ENCODE peak calls at places on chromosomes 13 and 19, in five cellular contexts. One of them, this sample, is unnamed.

GRCh38 chr13:40433577-40433976 is 232.9 kb downstream of the FOXO1 start:
- DNase-seq in A549: no peak
- DNase-seq in GM12878: no peak
- DNase-seq in HepG2: no peak
- DNase-seq in K562: no peak
- DNase-seq in this sample: no peak

GRCh38 chr13:66071608-66072007 is 1158.5 kb downstream of the PCDH9 start:
- DNase-seq in HepG2: no peak
- DNase-seq in A549: no peak
- DNase-seq in GM12878: no peak
- DNase-seq in K562: peak; percentile 14
- DNase-seq in this sample: no peak

GRCh38 chr13:102702965-102703720 is 8.3 kb upstream of the METTL21C start:
- DNase-seq in GM12878: no peak
- DNase-seq in A549: no peak
- DNase-seq in HepG2: no peak
- DNase-seq in K562: no peak
- DNase-seq in this sample: no peak

GRCh38 chr13:41334810-41335209 is 23.7 kb downstream of the NAA16 start:
- DNase-seq in K562: no peak
- DNase-seq in HepG2: no peak
- DNase-seq in A549: no peak
- DNase-seq in GM12878: no peak
- DNase-seq in this sample: no peak

GRCh38 chr13:73056054-73056962 is 2.5 kb upstream of the KLF5 start:
- DNase-seq in GM12878: no peak
- DNase-seq in A549: peak; percentile 76
- DNase-seq in HepG2: peak; percentile 70
- DNase-seq in K562: no peak
- DNase-seq in this sample: no peak

GRCh38 chr19:17234911-17235617 is 9.0 kb downstream of the OCEL1 start:
- DNase-seq in A549: peak; percentile 67
- DNase-seq in HepG2: no peak
- DNase-seq in K562: peak; percentile 90
- DNase-seq in GM12878: no peak
- DNase-seq in this sample: peak; percentile 85

GRCh38 chr19:35908010-35908441 is at the start of gene TYROBP:
- DNase-seq in HepG2: no peak
- DNase-seq in GM12878: no peak
- DNase-seq in K562: no peak
- DNase-seq in A549: no peak
- DNase-seq in this sample: no peak

GRCh38 chr13:100176781-100177389 is 88.0 kb downstream of the PCCA start:
- DNase-seq in A549: no peak
- DNase-seq in GM12878: no peak
- DNase-seq in HepG2: no peak
- DNase-seq in K562: no peak
- DNase-seq in this sample: no peak

GRCh38 chr19:13788991-13789390 is 6.3 kb upstream of the ZSWIM4 start:
- DNase-seq in K562: no peak
- DNase-seq in HepG2: no peak
- DNase-seq in A549: no peak
- DNase-seq in GM12878: no peak
- DNase-seq in this sample: no peak

GRCh38 chr13:85377783-85378182 is 421.4 kb downstream of the SLITRK6 start:
- DNase-seq in HepG2: no peak
- DNase-seq in K562: no peak
- DNase-seq in GM12878: no peak
- DNase-seq in A549: no peak
- DNase-seq in this sample: no peak

GRCh38 chr13:75445717-75446529 is 36.0 kb downstream of the TBC1D4 start:
- DNase-seq in HepG2: no peak
- DNase-seq in K562: no peak
- DNase-seq in A549: no peak
- DNase-seq in GM12878: no peak
- DNase-seq in this sample: no peak

GRCh38 chr13:97834255-97834654 is 119.2 kb upstream of the IPO5 start:
- DNase-seq in HepG2: no peak
- DNase-seq in A549: no peak
- DNase-seq in GM12878: no peak
- DNase-seq in K562: no peak
- DNase-seq in this sample: no peak

GRCh38 chr19:42051166-42052115 is 18.6 kb downstream of the GRIK5 start:
- DNase-seq in HepG2: no peak
- DNase-seq in K562: no peak
- DNase-seq in A549: no peak
- DNase-seq in GM12878: no peak
- DNase-seq in this sample: peak; percentile 20

GRCh38 chr19:42048992-42049391 is 21.0 kb downstream of the GRIK5 start:
- DNase-seq in GM12878: no peak
- DNase-seq in A549: no peak
- DNase-seq in K562: peak; percentile 16
- DNase-seq in HepG2: no peak
- DNase-seq in this sample: no peak

GRCh38 chr19:42054205-42054604 is 15.8 kb downstream of the GRIK5 start:
- DNase-seq in A549: no peak
- DNase-seq in HepG2: no peak
- DNase-seq in K562: no peak
- DNase-seq in GM12878: no peak
- DNase-seq in this sample: no peak

GRCh38 chr19:42053037-42053935 is 16.7 kb downstream of the GRIK5 start:
- DNase-seq in A549: no peak
- DNase-seq in HepG2: no peak
- DNase-seq in K562: no peak
- DNase-seq in GM12878: no peak
- DNase-seq in this sample: no peak

GRCh38 chr19:42052241-42052863 is 17.7 kb downstream of the GRIK5 start:
- DNase-seq in GM12878: no peak
- DNase-seq in K562: no peak
- DNase-seq in HepG2: no peak
- DNase-seq in A549: no peak
- DNase-seq in this sample: no peak
- TF ChIP-seq REST in GM12878: no peak
- TF ChIP-seq REST in K562: no peak
- TF ChIP-seq REST in HepG2: no peak
- TF ChIP-seq REST in A549: no peak
- TF ChIP-seq REST in this sample: no peak

GRCh38 chr19:49393871-49394270 is 5.8 kb downstream of the KASH5 start:
- DNase-seq in K562: no peak
- DNase-seq in HepG2: no peak
- DNase-seq in A549: no peak
- DNase-seq in GM12878: no peak
- DNase-seq in this sample: no peak
- TF ChIP-seq JUNB in K562: no peak
- TF ChIP-seq JUNB in HepG2: no peak
- TF ChIP-seq JUNB in A549: no peak
- TF ChIP-seq JUNB in GM12878: no peak
- TF ChIP-seq JUNB in this sample: no peak

GRCh38 chr19:47839913-47840312 is 18.2 kb downstream of the CRX start:
- DNase-seq in K562: no peak
- DNase-seq in HepG2: no peak
- DNase-seq in A549: no peak
- DNase-seq in GM12878: no peak
- DNase-seq in this sample: peak; percentile 80
- TF ChIP-seq REST in K562: no peak
- TF ChIP-seq REST in HepG2: no peak
- TF ChIP-seq REST in A549: no peak
- TF ChIP-seq REST in GM12878: no peak
- TF ChIP-seq REST in this sample: no peak

GRCh38 chr13:46489586-46490023 is 63.4 kb upstream of the LRCH1 start:
- DNase-seq in A549: no peak
- DNase-seq in GM12878: no peak
- DNase-seq in K562: no peak
- DNase-seq in HepG2: no peak
- DNase-seq in this sample: no peak
- TF ChIP-seq JUNB in A549: peak; percentile 20
- TF ChIP-seq JUNB in GM12878: no peak
- TF ChIP-seq JUNB in K562: no peak
- TF ChIP-seq JUNB in HepG2: no peak
- TF ChIP-seq JUNB in this sample: no peak

GRCh38 chr19:6099037-6099436 is 11.3 kb downstream of the RFX2 start:
- DNase-seq in A549: no peak
- DNase-seq in K562: no peak
- DNase-seq in HepG2: no peak
- DNase-seq in GM12878: no peak
- DNase-seq in this sample: no peak

GRCh38 chr19:6097911-6098310 is 12.4 kb downstream of the RFX2 start:
- DNase-seq in HepG2: no peak
- DNase-seq in GM12878: no peak
- DNase-seq in K562: no peak
- DNase-seq in A549: no peak
- DNase-seq in this sample: no peak

GRCh38 chr19:6092329-6093286 is 17.7 kb downstream of the RFX2 start:
- DNase-seq in GM12878: no peak
- DNase-seq in A549: peak; percentile 77
- DNase-seq in HepG2: peak; percentile 56
- DNase-seq in K562: peak; percentile 90
- DNase-seq in this sample: peak; percentile 85

GRCh38 chr19:6098574-6098973 is 11.7 kb downstream of the RFX2 start:
- DNase-seq in A549: no peak
- DNase-seq in K562: no peak
- DNase-seq in GM12878: no peak
- DNase-seq in HepG2: no peak
- DNase-seq in this sample: no peak

DNA sequence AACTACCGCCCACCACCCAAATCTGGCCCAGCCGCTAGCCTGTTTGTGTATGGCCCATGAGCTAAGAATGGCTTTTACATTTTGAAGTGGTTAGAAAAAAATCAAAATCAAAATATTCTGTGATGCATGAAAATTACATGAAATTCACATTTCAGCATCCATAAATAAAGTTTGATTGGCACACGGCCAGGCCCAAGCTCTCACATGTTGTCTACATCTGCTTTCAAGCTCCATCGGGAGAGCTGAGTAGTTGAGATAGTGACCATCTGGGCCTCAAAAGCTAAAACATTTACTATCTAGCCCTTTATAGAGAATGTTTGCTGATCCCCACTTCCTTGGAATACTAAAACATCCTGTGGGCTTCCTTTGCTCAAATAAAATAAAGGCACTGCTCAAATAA is 14.5 kb downstream of the RFX2 start:
- DNase-seq in A549: no peak
- DNase-seq in GM12878: no peak
- DNase-seq in HepG2: no peak
- DNase-seq in K562: no peak
- DNase-seq in this sample: no peak
- TF ChIP-seq REST in A549: no peak
- TF ChIP-seq REST in GM12878: no peak
- TF ChIP-seq REST in HepG2: no peak
- TF ChIP-seq REST in K562: no peak
- TF ChIP-seq REST in this sample: no peak

GRCh38 chr13:94313321-94313720 is 166.2 kb downstream of the DCT start:
- DNase-seq in GM12878: no peak
- DNase-seq in A549: no peak
- DNase-seq in HepG2: no peak
- DNase-seq in K562: no peak
- DNase-seq in this sample: no peak

GRCh38 chr13:94312511-94313191 is 166.8 kb downstream of the DCT start:
- DNase-seq in K562: no peak
- DNase-seq in HepG2: no peak
- DNase-seq in A549: no peak
- DNase-seq in GM12878: peak; percentile 62
- DNase-seq in this sample: no peak

GRCh38 chr13:94309576-94309975 is 169.9 kb downstream of the DCT start:
- DNase-seq in A549: no peak
- DNase-seq in GM12878: no peak
- DNase-seq in K562: no peak
- DNase-seq in HepG2: no peak
- DNase-seq in this sample: no peak

GRCh38 chr13:94309997-94310842 is 169.3 kb downstream of the DCT start:
- DNase-seq in A549: peak; percentile 15
- DNase-seq in HepG2: no peak
- DNase-seq in K562: no peak
- DNase-seq in GM12878: no peak
- DNase-seq in this sample: no peak

GRCh38 chr13:94311893-94312292 is 167.6 kb downstream of the DCT start:
- DNase-seq in A549: no peak
- DNase-seq in K562: no peak
- DNase-seq in GM12878: no peak
- DNase-seq in HepG2: no peak
- DNase-seq in this sample: no peak
- TF ChIP-seq JUNB in A549: no peak
- TF ChIP-seq JUNB in K562: no peak
- TF ChIP-seq JUNB in GM12878: no peak
- TF ChIP-seq JUNB in HepG2: no peak
- TF ChIP-seq JUNB in this sample: no peak

DNA sequence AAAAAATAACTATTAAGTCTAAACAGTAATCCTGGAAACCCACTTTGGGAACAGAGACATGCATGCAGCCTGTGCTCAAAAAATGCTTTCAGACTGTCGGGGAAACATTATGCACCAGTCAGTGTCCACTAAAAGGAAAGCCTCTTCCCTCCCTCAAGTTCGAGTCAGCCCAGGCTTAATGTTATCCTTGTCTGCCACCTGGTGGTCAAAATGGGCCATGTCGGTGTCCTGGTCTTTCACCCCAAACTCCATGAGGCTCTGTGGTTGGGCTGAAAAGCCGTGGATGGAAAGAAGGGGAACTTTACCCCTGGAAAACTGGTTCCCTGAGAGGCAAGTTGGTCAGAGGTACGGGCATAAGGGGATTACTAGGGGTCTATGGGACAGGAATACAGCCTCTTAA is 88.4 kb upstream of the ZNF492 start:
- DNase-seq in K562: peak; percentile 61
- DNase-seq in GM12878: no peak
- DNase-seq in A549: peak; percentile 27
- DNase-seq in HepG2: peak; percentile 3
- DNase-seq in this sample: peak; percentile 67
- TF ChIP-seq REST in K562: no peak
- TF ChIP-seq REST in GM12878: no peak
- TF ChIP-seq REST in A549: no peak
- TF ChIP-seq REST in HepG2: no peak
- TF ChIP-seq REST in this sample: no peak

DNA sequence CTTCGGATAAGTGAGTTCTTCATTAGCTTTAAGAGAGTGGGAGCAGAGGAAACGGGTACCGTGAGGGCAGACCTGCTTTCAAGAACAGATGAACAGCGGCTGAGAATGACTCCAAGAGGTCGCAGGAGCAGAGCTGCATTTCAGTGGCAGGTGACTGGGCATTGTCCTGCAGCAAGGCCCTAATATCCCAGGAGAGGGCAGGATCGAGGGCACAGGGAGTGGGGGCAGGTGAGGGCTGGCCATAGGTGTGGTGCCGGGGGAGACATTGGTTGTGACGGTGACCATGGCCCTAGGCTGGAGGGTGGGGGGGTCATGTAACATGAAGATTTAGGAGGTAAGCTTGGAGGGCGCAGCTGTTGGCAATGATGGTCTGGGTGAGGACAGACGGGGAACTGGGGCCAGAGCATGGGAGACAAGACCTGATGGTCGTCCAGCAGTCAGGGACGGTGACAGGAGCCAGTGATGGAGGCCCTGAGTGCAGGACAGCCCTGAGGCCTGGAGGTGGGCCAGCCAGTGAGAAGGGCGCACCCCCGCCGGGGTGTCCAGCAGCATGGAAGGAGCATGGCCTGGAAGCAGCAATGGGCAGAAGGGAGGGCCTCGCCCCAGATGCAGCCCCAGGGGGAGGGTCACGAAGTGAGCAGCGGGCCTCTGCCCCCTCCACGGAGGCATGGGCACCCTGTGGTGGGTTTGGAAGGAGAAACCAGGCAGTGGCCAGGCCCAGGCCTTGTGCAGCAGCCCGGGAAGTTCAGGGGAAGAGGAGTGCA is 29.2 kb upstream of the LAMP1 start:
- DNase-seq in GM12878: no peak
- DNase-seq in HepG2: no peak
- DNase-seq in K562: no peak
- DNase-seq in A549: no peak
- DNase-seq in this sample: peak; percentile 36
- TF ChIP-seq JUNB in GM12878: no peak
- TF ChIP-seq JUNB in HepG2: no peak
- TF ChIP-seq JUNB in K562: no peak
- TF ChIP-seq JUNB in A549: no peak
- TF ChIP-seq JUNB in this sample: no peak

This sample was measured in GM23338.